ENCODE peak calls at places on chromosome 20, in eight cellular contexts. X, H, G, I, M, E, Z and N are unnamed samples.

GRCh38 chr20:2817891-2818595 is 1.9 kb downstream of the TMEM239 start:
- DNase-seq in X (no peak), H (peak), G (no peak), I (no peak), M (no peak), E (no peak), Z (no peak), N (peak)

GRCh38 chr20:50450961-50451752 is 59.0 kb upstream of the PTPN1 start:
- DNase-seq in X (peak), H (peak), G (peak), I (peak), M (peak), E (peak), Z (no peak), N (peak)

GRCh38 chr20:34390769-34391447 is 27.8 kb downstream of the ITCH start:
- DNase-seq in X (no peak), H (peak), G (no peak), I (peak), M (peak), E (peak), Z (no peak), N (peak)

GRCh38 chr20:58721951-58722371 is 29.4 kb downstream of the NPEPL1 start:
- DNase-seq in X (no peak), H (no peak), G (no peak), I (peak), M (no peak), E (no peak), Z (no peak), N (no peak)

GRCh38 chr20:61543931-61544745 is 292.1 kb downstream of the CDH4 start:
- DNase-seq in X (no peak), H (no peak), G (no peak), I (no peak), M (no peak), E (no peak), Z (no peak), N (no peak)

GRCh38 chr20:47320990-47321805 is 35.3 kb downstream of the ZMYND8 start:
- DNase-seq in X (no peak), H (no peak), G (no peak), I (no peak), M (no peak), E (peak), Z (no peak), N (no peak)

GRCh38 chr20:7087803-7088202 is 320.3 kb downstream of the BMP2 start:
- DNase-seq in X (no peak), H (no peak), G (no peak), I (no peak), M (no peak), E (no peak), Z (no peak), N (no peak)

GRCh38 chr20:46640044-46640443 is 11.2 kb downstream of the SLC13A3 start:
- DNase-seq in X (no peak), H (no peak), G (no peak), I (no peak), M (no peak), E (no peak), Z (no peak), N (no peak)

GRCh38 chr20:14997791-14998190 is 660.4 kb upstream of the FLRT3 start:
- DNase-seq in X (no peak), H (peak), G (no peak), I (no peak), M (no peak), E (peak), Z (no peak), N (peak)

GRCh38 chr20:40962733-40963504 is 65.7 kb upstream of the TOP1 start:
- DNase-seq in X (peak), H (peak), G (peak), I (peak), M (peak), E (peak), Z (no peak), N (peak)

GRCh38 chr20:25145131-25145530 is 50.4 kb upstream of the ENTPD6 start:
- DNase-seq in X (no peak), H (no peak), G (no peak), I (peak), M (no peak), E (no peak), Z (no peak), N (no peak)

GRCh38 chr20:39524371-39524911 is 562.3 kb downstream of the DHX35 start:
- DNase-seq in X (no peak), H (no peak), G (no peak), I (no peak), M (no peak), E (no peak), Z (no peak), N (no peak)

GRCh38 chr20:20551409-20551808 is 161.0 kb downstream of the RALGAPA2 start:
- DNase-seq in X (no peak), H (no peak), G (no peak), I (no peak), M (no peak), E (no peak), Z (no peak), N (no peak)

GRCh38 chr20:44626278-44626677 is 25.2 kb downstream of the ADA start:
- DNase-seq in X (no peak), H (no peak), G (no peak), I (no peak), M (no peak), E (no peak), Z (no peak), N (no peak)

GRCh38 chr20:13412806-13413445 is 191.9 kb downstream of the ISM1 start:
- DNase-seq in X (no peak), H (no peak), G (no peak), I (no peak), M (no peak), E (peak), Z (no peak), N (no peak)

GRCh38 chr20:45801851-45802250 is 10.1 kb downstream of the DNTTIP1 start:
- DNase-seq in X (no peak), H (no peak), G (no peak), I (no peak), M (no peak), E (no peak), Z (no peak), N (no peak)

GRCh38 chr20:47676219-47676721 is 109.0 kb downstream of the SULF2 start:
- DNase-seq in X (no peak), H (no peak), G (peak), I (no peak), M (no peak), E (no peak), Z (no peak), N (no peak)

GRCh38 chr20:63453029-63453523 is 19.4 kb downstream of the KCNQ2 start:
- DNase-seq in X (no peak), H (peak), G (no peak), I (no peak), M (no peak), E (peak), Z (no peak), N (no peak)

GRCh38 chr20:41524980-41525613 is 93.1 kb downstream of the CHD6 start:
- DNase-seq in X (no peak), H (peak), G (peak), I (peak), M (peak), E (no peak), Z (no peak), N (peak)

GRCh38 chr20:8901237-8902025 is 167.5 kb upstream of the PLCB4 start:
- DNase-seq in X (no peak), H (no peak), G (no peak), I (peak), M (peak), E (no peak), Z (no peak), N (peak)

GRCh38 chr20:43138061-43138860 is 51.4 kb downstream of the PTPRT start:
- DNase-seq in X (no peak), H (no peak), G (no peak), I (no peak), M (no peak), E (no peak), Z (no peak), N (no peak)

GRCh38 chr20:19785173-19785799 is 27.2 kb downstream of the RIN2 start:
- DNase-seq in X (no peak), H (peak), G (no peak), I (no peak), M (no peak), E (peak), Z (no peak), N (no peak)

GRCh38 chr20:32445539-32446273 is 87.6 kb downstream of the ASXL1 start:
- DNase-seq in X (no peak), H (no peak), G (no peak), I (no peak), M (no peak), E (no peak), Z (no peak), N (peak)

GRCh38 chr20:56628873-56629463 is at the start of gene TFAP2C:
- DNase-seq in X (no peak), H (peak), G (peak), I (peak), M (peak), E (peak), Z (no peak), N (peak)

GRCh38 chr20:62624719-62625455 is 17.4 kb upstream of the SLCO4A1 start:
- DNase-seq in X (no peak), H (no peak), G (no peak), I (no peak), M (peak), E (no peak), Z (no peak), N (no peak)

GRCh38 chr20:39132511-39132910 is 170.4 kb downstream of the DHX35 start:
- DNase-seq in X (no peak), H (no peak), G (no peak), I (no peak), M (no peak), E (no peak), Z (no peak), N (no peak)

GRCh38 chr20:53157443-53158408 is 185.6 kb downstream of the TSHZ2 start:
- DNase-seq in X (peak), H (peak), G (peak), I (no peak), M (peak), E (peak), Z (no peak), N (peak)

GRCh38 chr20:48706116-48706656 is 121.6 kb downstream of the PREX1 start:
- DNase-seq in X (peak), H (peak), G (no peak), I (no peak), M (no peak), E (no peak), Z (no peak), N (peak)

GRCh38 chr20:18705490-18705889 is 108.1 kb upstream of the SCP2D1 start:
- DNase-seq in X (no peak), H (peak), G (no peak), I (no peak), M (no peak), E (no peak), Z (no peak), N (peak)

GRCh38 chr20:31560900-31561598 is 44.0 kb upstream of the ID1 start:
- DNase-seq in X (peak), H (peak), G (no peak), I (no peak), M (no peak), E (peak), Z (no peak), N (peak)

GRCh38 chr20:10504893-10505292 is 69.8 kb downstream of the SLX4IP start:
- DNase-seq in X (peak), H (peak), G (no peak), I (no peak), M (peak), E (no peak), Z (no peak), N (peak)

GRCh38 chr20:10505320-10506226 is 70.5 kb downstream of the SLX4IP start:
- DNase-seq in X (peak), H (peak), G (no peak), I (no peak), M (peak), E (no peak), Z (no peak), N (peak)

GRCh38 chr20:10498196-10498595 is 63.1 kb downstream of the SLX4IP start:
- DNase-seq in X (no peak), H (no peak), G (no peak), I (no peak), M (no peak), E (no peak), Z (no peak), N (no peak)

GRCh38 chr20:10501377-10501776 is 66.3 kb downstream of the SLX4IP start:
- DNase-seq in X (peak), H (peak), G (no peak), I (no peak), M (no peak), E (no peak), Z (no peak), N (no peak)

DNA sequence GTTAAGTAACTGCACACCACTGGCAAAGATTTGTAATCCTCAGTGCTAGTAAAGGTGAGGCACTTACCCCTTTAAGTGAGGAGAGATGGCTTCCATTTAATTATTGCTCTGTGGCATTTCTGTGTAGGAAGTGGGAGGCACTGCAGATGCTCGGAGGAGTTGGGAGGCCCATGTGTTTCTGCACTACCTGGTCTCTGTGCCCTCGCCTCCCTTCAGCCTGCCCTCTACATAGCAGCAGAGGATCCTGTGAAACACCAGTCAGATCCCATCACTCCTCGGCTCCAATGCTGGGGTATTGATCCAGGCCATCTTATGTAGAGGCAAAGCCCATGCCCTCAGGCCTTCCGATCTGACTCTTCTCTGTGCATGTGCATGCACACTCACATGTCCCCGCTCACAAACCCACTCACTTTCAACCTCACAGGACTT is 67.0 kb downstream of the SLX4IP start:
- DNase-seq in X (no peak), H (no peak), G (no peak), I (no peak), M (no peak), E (no peak), Z (no peak), N (no peak)
- H3K4me3 ChIP-seq in X (no peak), H (no peak), G (no peak), I (no peak), M (no peak), E (no peak), Z (peak), N (no peak)

GRCh38 chr20:1264727-1265126 is 1.4 kb upstream of the SNPH start:
- DNase-seq in X (no peak), H (no peak), G (peak), I (no peak), M (no peak), E (no peak), Z (no peak), N (no peak)
- TF ChIP-seq CTCF in X (no peak), H (no peak), G (no peak), I (no peak), M (no peak), E (no peak), Z (no peak), N (no peak)

GRCh38 chr20:37904845-37905244 is 1.9 kb downstream of the VSTM2L start:
- DNase-seq in X (no peak), H (no peak), G (no peak), I (no peak), M (no peak), E (no peak), Z (no peak), N (no peak)

GRCh38 chr20:37901667-37902503 is 1.0 kb upstream of the VSTM2L start:
- DNase-seq in X (peak), H (peak), G (peak), I (peak), M (no peak), E (peak), Z (no peak), N (peak)

GRCh38 chr20:37904008-37904675 is 1.2 kb downstream of the VSTM2L start:
- DNase-seq in X (no peak), H (no peak), G (no peak), I (no peak), M (no peak), E (no peak), Z (no peak), N (no peak)

GRCh38 chr20:37902504-37903313 is at the start of gene VSTM2L:
- DNase-seq in X (peak), H (peak), G (peak), I (peak), M (no peak), E (peak), Z (no peak), N (peak)

DNA sequence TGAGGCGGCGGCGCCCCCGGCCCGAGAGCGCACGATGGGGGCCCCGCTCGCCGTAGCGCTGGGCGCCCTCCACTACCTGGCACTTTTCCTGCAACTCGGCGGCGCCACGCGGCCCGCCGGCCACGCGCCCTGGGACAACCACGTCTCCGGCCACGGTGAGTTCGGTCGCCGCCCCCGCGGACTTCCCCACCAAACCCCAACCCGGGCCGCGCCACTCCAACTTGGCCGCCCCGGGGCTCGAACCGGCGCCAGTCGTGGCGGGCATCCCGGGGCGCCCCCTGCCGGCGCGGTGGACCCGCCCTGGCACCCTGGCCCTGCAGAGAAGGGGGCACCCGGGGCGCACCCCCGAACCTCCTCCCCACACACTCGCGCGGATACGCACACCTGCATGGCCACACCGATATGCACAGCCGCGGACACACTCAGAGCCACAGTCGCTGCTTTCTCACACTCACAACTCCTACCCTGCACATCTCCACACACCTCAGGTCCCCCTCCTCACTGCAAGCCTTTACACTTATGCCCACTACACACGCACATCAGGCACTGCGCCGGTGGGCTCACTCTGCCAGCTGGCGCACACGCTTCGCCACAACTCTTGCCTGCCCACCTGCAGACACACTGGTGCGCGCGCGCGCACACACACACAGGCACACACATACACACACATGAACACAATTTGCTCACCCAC is 535 bp downstream of the VSTM2L start:
- DNase-seq in X (no peak), H (no peak), G (no peak), I (no peak), M (no peak), E (peak), Z (no peak), N (no peak)
- H3K4me3 ChIP-seq in X (no peak), H (peak), G (peak), I (peak), M (no peak), E (peak), Z (peak), N (peak)

GRCh38 chr20:5552154-5552553 is 198.0 kb upstream of the SHLD1 start:
- DNase-seq in X (no peak), H (no peak), G (no peak), I (no peak), M (no peak), E (peak), Z (no peak), N (no peak)

GRCh38 chr20:5559937-5560336 is 190.3 kb upstream of the SHLD1 start:
- DNase-seq in X (no peak), H (no peak), G (no peak), I (no peak), M (no peak), E (no peak), Z (no peak), N (no peak)

GRCh38 chr20:5553194-5553815 is 196.9 kb upstream of the SHLD1 start:
- DNase-seq in X (no peak), H (no peak), G (no peak), I (no peak), M (no peak), E (no peak), Z (no peak), N (no peak)

GRCh38 chr20:5551621-5552020 is 198.6 kb upstream of the SHLD1 start:
- DNase-seq in X (no peak), H (no peak), G (no peak), I (no peak), M (no peak), E (no peak), Z (no peak), N (no peak)

GRCh38 chr20:5557123-5557522 is 193.1 kb upstream of the SHLD1 start:
- DNase-seq in X (no peak), H (peak), G (peak), I (peak), M (peak), E (peak), Z (no peak), N (peak)
- TF ChIP-seq CTCF in X (peak), H (peak), G (peak), I (peak), M (peak), E (peak), Z (peak), N (peak)

DNA sequence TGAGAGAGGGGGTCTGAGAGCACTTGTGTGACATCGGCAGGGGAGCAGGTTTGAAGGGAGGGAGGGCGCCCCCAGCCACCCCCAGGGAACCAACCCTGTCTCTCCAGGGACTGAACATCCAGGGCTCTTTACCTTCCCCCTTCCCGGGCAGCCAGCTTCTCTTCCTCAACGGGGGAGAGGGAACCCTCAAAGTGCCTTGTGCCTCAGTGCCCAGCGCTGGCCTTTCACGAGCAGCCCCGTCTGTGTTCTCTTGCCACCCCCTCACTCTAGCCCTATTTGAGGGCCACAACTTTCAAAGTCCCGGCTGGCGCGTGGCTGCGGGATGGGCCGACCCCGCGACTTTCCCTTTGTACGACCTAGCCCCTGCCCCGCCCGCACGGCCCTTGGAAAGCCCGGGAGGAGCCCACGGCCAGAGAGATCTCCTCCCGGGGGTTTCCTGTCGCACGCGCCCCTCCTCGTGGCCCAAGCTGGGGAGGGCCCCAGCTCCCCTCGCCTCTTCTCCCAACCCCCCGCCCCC is 608 bp downstream of the SCRT2 start:
- DNase-seq in X (no peak), H (no peak), G (no peak), I (no peak), M (no peak), E (no peak), Z (no peak), N (no peak)
- H3K4me3 ChIP-seq in X (no peak), H (no peak), G (peak), I (peak), M (no peak), E (peak), Z (no peak), N (no peak)

GRCh38 chr20:35732644-35732982 is 9.4 kb downstream of the RBM39 start:
- DNase-seq in X (no peak), H (no peak), G (no peak), I (no peak), M (no peak), E (no peak), Z (no peak), N (no peak)
- TF ChIP-seq CTCF in X (no peak), H (no peak), G (no peak), I (no peak), M (no peak), E (no peak), Z (no peak), N (no peak)